ENCODE peak calls at places on chromosomes 4 and X, in five cellular contexts. F is bronchial epithelial cell; Z is HFF-Myc; V is hepatocyte; L is effector memory CD4-positive, alpha-beta T cell. I is an unnamed sample.

GRCh38 chr4:48909697-48910096 is 3.1 kb upstream of the OCIAD2 start:
- DNase-seq in L (no peak), F (peak), Z (peak), V (peak), I (no peak)

GRCh38 chr4:128468485-128468989 is 180.9 kb upstream of the PGRMC2 start:
- DNase-seq in F (peak), V (peak), L (no peak), Z (peak), I (no peak)

GRCh38 chr4:77618383-77619241 is 13.0 kb downstream of the CXCL13 start:
- DNase-seq in F (peak), Z (peak), L (peak), V (peak), I (peak)

GRCh38 chrX:153556767-153557166 is 39.3 kb downstream of the ATP2B3 start:
- DNase-seq in V (no peak), L (no peak), F (no peak), Z (no peak), I (no peak)

GRCh38 chrX:153924149-153924861 is 1.8 kb downstream of the ARHGAP4 start:
- DNase-seq in L (no peak), Z (no peak), F (no peak), V (no peak), I (no peak)

GRCh38 chrX:111543212-111543762 is 31.8 kb downstream of the SERTM2 start:
- DNase-seq in Z (no peak), L (no peak), V (no peak), F (no peak), I (no peak)

GRCh38 chr4:10701702-10702460 is 17.3 kb upstream of the CLNK start:
- DNase-seq in Z (no peak), L (no peak), V (no peak), F (peak), I (no peak)

GRCh38 chr4:768076-768475 is 57.9 kb downstream of the CPLX1 start:
- DNase-seq in F (no peak), L (no peak), V (no peak), Z (no peak), I (no peak)

GRCh38 chr4:94306713-94307112 is 35.9 kb downstream of the HPGDS start:
- DNase-seq in L (no peak), F (no peak), Z (no peak), V (no peak), I (no peak)

GRCh38 chr4:175470141-175470540 is 341.9 kb downstream of the GPM6A start:
- DNase-seq in F (no peak), V (no peak), L (no peak), Z (no peak), I (no peak)

GRCh38 chr4:25564836-25565235 is 90.8 kb upstream of the SLC34A2 start:
- DNase-seq in Z (no peak), L (no peak), V (no peak), F (no peak), I (no peak)

GRCh38 chr4:13548984-13549546 is 4.8 kb upstream of the NKX3-2 start:
- DNase-seq in F (peak), V (peak), L (peak), Z (peak), I (peak)

GRCh38 chr4:37389967-37390580 is 145.5 kb downstream of the NWD2 start:
- DNase-seq in L (no peak), F (peak), Z (peak), V (peak), I (peak)

GRCh38 chrX:131262738-131263679 is 26.1 kb downstream of the IGSF1 start:
- DNase-seq in V (peak), F (peak), L (no peak), Z (no peak), I (no peak)

GRCh38 chrX:23292979-23293651 is 41.5 kb upstream of the PTCHD1 start:
- DNase-seq in V (no peak), Z (no peak), L (no peak), F (peak), I (no peak)

GRCh38 chrX:22365460-22365859 is 92.7 kb downstream of the CBLL2 start:
- DNase-seq in Z (no peak), L (no peak), V (no peak), F (peak), I (no peak)

GRCh38 chrX:145848451-145848850 is 30.8 kb downstream of the SLITRK2 start:
- DNase-seq in F (no peak), L (no peak), V (peak), Z (no peak), I (no peak)

GRCh38 chr4:82469776-82470345 is 39.5 kb downstream of the ENOPH1 start:
- DNase-seq in Z (no peak), F (peak), L (no peak), V (peak), I (no peak)

GRCh38 chrX:14865201-14865600 is 7.7 kb downstream of the FANCB start:
- DNase-seq in F (no peak), V (no peak), L (no peak), Z (no peak), I (no peak)

GRCh38 chr4:74402692-74403460 is 37.9 kb downstream of the EREG start:
- DNase-seq in L (no peak), F (no peak), Z (no peak), V (peak), I (no peak)

GRCh38 chr4:2651998-2652397 is 104.1 kb downstream of the TNIP2 start:
- DNase-seq in Z (no peak), V (no peak), L (no peak), F (no peak), I (no peak)

GRCh38 chrX:74523224-74523623 is 91.2 kb downstream of the RLIM start:
- DNase-seq in V (no peak), F (no peak), Z (no peak), L (no peak), I (no peak)

GRCh38 chrX:74520896-74521295 is 93.5 kb downstream of the RLIM start:
- DNase-seq in L (no peak), Z (no peak), F (no peak), V (no peak), I (no peak)

GRCh38 chrX:74523870-74524735 is 90.3 kb downstream of the RLIM start:
- DNase-seq in Z (no peak), L (no peak), V (no peak), F (peak), I (no peak)

GRCh38 chrX:74520291-74520690 is 94.1 kb downstream of the RLIM start:
- DNase-seq in V (no peak), Z (no peak), L (no peak), F (no peak), I (no peak)

DNA sequence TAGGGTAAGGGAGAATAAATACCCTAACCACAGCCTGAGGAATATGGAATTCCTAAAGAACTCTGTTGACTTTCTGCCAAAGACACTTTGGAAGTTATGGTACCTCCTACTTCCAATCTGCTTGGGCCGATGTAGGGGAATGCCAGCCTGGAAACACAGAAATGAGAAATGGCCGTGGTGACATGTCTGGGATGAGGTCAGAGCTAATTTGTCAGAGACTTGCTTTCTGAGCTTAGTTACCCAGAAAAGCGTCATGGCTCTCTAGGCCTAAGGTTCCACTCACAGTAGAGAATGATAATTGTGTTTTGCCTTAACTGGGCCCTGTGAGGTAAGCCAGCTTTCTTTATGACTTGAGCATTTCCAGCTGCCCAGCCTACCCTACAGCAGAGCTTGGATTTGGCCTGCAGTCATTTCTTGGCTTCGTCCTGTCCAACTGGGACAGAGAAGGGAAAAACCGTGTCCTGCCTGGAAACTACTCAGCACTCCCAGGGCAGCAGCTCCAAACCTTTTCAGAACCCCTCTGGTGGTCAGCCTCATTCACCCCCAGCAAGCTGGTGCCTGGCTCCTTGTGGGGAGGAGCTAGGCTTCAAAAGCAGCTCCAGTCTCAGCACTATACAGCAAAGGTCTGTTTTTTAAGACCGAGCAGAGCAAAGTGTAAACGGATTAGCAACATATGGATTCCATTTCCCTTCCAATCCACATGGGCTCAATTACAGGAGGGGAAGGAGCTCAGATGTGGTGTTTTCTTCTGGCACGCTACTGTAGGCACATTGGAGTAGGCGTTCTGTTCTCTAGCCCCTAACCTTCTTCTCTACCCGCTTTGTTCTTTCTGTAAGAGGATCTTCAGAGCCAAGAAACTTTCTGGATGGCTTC is 92.2 kb downstream of the RLIM start:
- DNase-seq in V (peak), F (no peak), L (no peak), Z (peak), I (no peak)
- H3K4me3 ChIP-seq in V (no peak), F (no peak), L (no peak), Z (no peak), I (no peak)

GRCh38 chr4:46392421-46392820 is 2.5 kb upstream of the GABRA2 start:
- DNase-seq in F (peak), L (no peak), V (no peak), Z (no peak), I (no peak)

GRCh38 chr4:46387956-46388355 is 2.0 kb downstream of the GABRA2 start:
- DNase-seq in V (no peak), L (no peak), Z (no peak), F (no peak), I (no peak)

GRCh38 chr4:46389301-46389761 is 597 bp downstream of the GABRA2 start:
- DNase-seq in V (peak), L (no peak), Z (no peak), F (no peak), I (no peak)

GRCh38 chr4:46388860-46389259 is 1.1 kb downstream of the GABRA2 start:
- DNase-seq in Z (no peak), V (peak), F (no peak), L (no peak), I (no peak)

DNA sequence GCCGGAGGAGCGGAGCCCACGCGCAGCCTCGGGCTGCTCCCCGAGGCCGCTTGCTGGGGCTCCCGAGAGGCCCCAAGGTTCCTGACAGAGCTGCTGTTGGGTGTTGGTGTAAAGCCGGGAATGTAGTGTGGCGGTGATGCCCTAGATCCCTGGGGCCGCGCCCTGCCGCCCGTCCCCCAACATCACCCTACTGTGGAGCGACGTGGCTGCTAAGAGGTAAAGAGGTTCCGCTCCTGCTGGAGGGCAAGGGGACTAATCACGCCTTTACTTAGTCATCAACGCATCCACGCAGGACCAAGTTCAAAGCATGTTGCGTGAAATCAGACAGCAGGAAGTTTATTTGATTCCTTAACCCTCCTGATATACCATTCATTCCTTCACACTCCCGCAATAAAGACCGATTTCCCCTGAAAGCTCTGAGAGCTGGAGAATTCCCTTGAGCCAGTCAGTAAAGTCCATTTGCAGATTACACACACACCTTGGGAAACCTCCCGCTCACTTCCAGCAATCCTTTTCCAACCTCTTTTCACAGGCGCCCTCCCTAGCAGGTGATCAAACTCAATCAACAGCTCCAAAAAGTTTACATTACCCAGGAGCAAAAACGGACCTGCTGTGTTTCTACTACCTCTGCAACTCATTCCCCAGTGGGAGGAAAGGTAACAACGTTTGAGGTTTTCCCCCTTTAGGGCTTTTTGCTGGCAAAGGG is 578 bp upstream of the GABRA2 start:
- DNase-seq in Z (no peak), L (no peak), V (peak), F (no peak), I (no peak)
- H3K4me3 ChIP-seq in Z (no peak), L (no peak), V (no peak), F (no peak), I (no peak)

GRCh38 chr4:167897116-167897515 is 195.2 kb upstream of the ANXA10 start:
- DNase-seq in F (peak), Z (peak), V (peak), L (no peak), I (no peak)
- H3K4me3 ChIP-seq in F (peak), Z (peak), V (no peak), L (no peak), I (no peak)

DNA sequence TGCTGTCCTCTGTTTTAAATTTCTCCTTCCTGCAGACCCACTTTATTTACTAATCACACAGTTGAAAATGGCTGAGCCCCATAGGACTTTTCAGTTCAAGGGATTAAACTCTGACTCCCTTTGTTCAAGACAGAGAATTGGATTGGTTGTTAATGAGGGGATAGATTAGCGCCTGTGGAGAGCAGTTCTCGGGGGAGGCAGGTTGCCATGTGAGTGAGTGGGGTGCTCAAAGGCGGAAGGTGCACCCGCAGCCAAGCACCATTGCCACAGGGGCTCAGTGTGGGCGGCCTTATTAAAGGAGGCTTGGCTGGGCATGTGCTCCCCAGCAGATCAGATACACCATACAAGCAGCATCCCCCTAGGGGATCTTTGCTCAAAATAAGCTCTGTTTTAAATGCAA is 7.9 kb upstream of the CBR4 start:
- DNase-seq in Z (no peak), F (no peak), V (no peak), L (no peak), I (no peak)
- H3K4me3 ChIP-seq in Z (no peak), F (no peak), V (no peak), L (no peak), I (no peak)

GRCh38 chr4:184479516-184479950 is 5.2 kb upstream of the IRF2 start:
- DNase-seq in F (no peak), L (no peak), Z (no peak), V (no peak), I (no peak)
- H3K4me3 ChIP-seq in F (no peak), L (no peak), Z (no peak), V (no peak), I (no peak)

DNA sequence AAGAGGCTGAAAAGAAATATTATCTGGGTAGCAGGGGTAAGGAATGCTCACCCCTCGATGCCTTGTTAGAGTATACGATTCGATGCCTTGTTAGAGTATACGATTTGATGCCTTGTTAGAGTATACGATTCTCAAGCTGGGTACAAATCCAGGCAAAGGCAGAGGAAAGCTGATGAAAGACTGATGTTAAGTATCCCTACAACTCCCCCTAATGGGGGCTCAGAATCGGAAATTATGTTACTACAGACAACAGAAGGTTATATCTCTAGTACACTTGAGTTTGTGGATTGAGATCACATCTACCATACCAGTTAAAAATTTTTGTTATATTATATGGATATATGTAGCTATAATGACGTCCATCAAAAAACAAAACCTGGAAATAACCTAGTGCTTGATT is 4.8 kb downstream of the LRRC66 start:
- DNase-seq in V (peak), F (no peak), Z (peak), L (no peak), I (no peak)
- H3K4me3 ChIP-seq in V (no peak), F (no peak), Z (no peak), L (no peak), I (no peak)